ENCODE peak calls at places on chromosomes 11 and 22, in nine cellular contexts. I, C, B, A, T, J, H, L and F are unnamed samples.

GRCh38 chr22:44393066-44393465 is 80.3 kb upstream of the SHISAL1 start:
- DNase-seq in A (peak; percentile 10), H (peak; percentile 46), B (no peak), C (no peak), L (no peak), J (peak; percentile 43), T (no peak), I (no peak), F (peak; percentile 82)

GRCh38 chr22:44624689-44625420 is 77.1 kb upstream of the PRR5 start:
- DNase-seq in I (peak; percentile 15), A (no peak), T (no peak), L (no peak), H (no peak), B (no peak), J (peak; percentile 66), C (no peak), F (no peak)

GRCh38 chr11:77175869-77176539 is 48.0 kb downstream of the MYO7A start:
- DNase-seq in C (no peak), I (no peak), A (peak; percentile 84), L (no peak), H (no peak), T (no peak), B (peak; percentile 56), J (peak; percentile 86), F (peak; percentile 39)

GRCh38 chr11:44309483-44310197 is at the start of gene ALX4:
- DNase-seq in H (no peak), T (no peak), L (no peak), J (no peak), B (peak; percentile 54), C (no peak), A (no peak), I (no peak), F (no peak)

GRCh38 chr11:61697093-61697492 is 16.9 kb downstream of the DAGLA start:
- DNase-seq in H (peak; percentile 92), I (no peak), B (no peak), J (no peak), C (peak; percentile 32), L (no peak), T (peak; percentile 70), A (peak; percentile 65), F (no peak)

GRCh38 chr11:120929664-120930154 is 94.2 kb upstream of the TBCEL start:
- DNase-seq in L (peak; percentile 26), C (peak; percentile 10), H (no peak), I (no peak), B (no peak), A (no peak), J (no peak), T (peak; percentile 34), F (no peak)

GRCh38 chr11:48001438-48002021 is 21.2 kb downstream of the PTPRJ start:
- DNase-seq in J (peak; percentile 83), C (peak; percentile 65), H (no peak), I (no peak), T (no peak), B (no peak), A (no peak), L (peak; percentile 94), F (no peak)

GRCh38 chr11:110935018-110935640 is 222.9 kb upstream of the ARHGAP20 start:
- DNase-seq in J (no peak), I (no peak), C (no peak), B (no peak), L (no peak), H (no peak), T (no peak), A (no peak), F (no peak)

GRCh38 chr11:121544956-121545355 is 92.2 kb upstream of the SORL1-AS1 start:
- DNase-seq in B (no peak), T (no peak), A (no peak), I (no peak), H (no peak), J (no peak), L (no peak), C (no peak), F (no peak)

GRCh38 chr11:9280655-9281301 is 15.6 kb upstream of the DENND5A start:
- DNase-seq in L (peak; percentile 81), B (no peak), I (no peak), T (no peak), H (no peak), J (no peak), C (peak; percentile 69), A (no peak), F (no peak)

GRCh38 chr11:64742087-64742939 is 1.6 kb downstream of the RASGRP2 start:
- DNase-seq in C (no peak), L (no peak), A (no peak), T (no peak), B (no peak), I (no peak), J (peak; percentile 89), H (no peak), F (no peak)

GRCh38 chr22:21009638-21010425 is 5.1 kb upstream of the P2RX6 start:
- DNase-seq in B (no peak), H (no peak), T (peak; percentile 49), J (no peak), A (no peak), C (peak; percentile 16), L (peak; percentile 52), I (no peak), F (no peak)

GRCh38 chr11:130894322-130895025 is 21.8 kb downstream of the SNX19 start:
- DNase-seq in T (peak; percentile 62), B (peak; percentile 67), H (peak; percentile 69), I (peak; percentile 71), J (peak; percentile 84), A (peak; percentile 58), L (peak; percentile 77), C (peak; percentile 76), F (peak; percentile 93)

GRCh38 chr11:7609015-7609414 is 64.3 kb downstream of the CYB5R2 start:
- DNase-seq in T (no peak), H (no peak), A (no peak), L (no peak), J (no peak), C (no peak), B (no peak), I (no peak), F (no peak)

GRCh38 chr11:110984147-110984546 is 261.4 kb upstream of the POU2AF2 start:
- DNase-seq in B (no peak), I (no peak), J (no peak), H (no peak), A (no peak), T (no peak), C (no peak), L (peak; percentile 81), F (no peak)

GRCh38 chr11:72568861-72569260 is 105.4 kb downstream of the PDE2A start:
- DNase-seq in C (no peak), H (no peak), I (no peak), L (no peak), B (no peak), A (no peak), T (no peak), J (no peak), F (no peak)

GRCh38 chr11:112613051-112613972 is 347.9 kb upstream of the NCAM1 start:
- DNase-seq in L (peak; percentile 34), C (no peak), A (peak; percentile 42), B (no peak), I (no peak), H (no peak), T (peak; percentile 68), J (no peak), F (peak; percentile 18)

GRCh38 chr11:96094156-96094555 is 170.2 kb upstream of the MTMR2 start:
- DNase-seq in A (no peak), B (no peak), J (no peak), L (no peak), H (no peak), T (no peak), I (no peak), C (no peak), F (no peak)

DNA sequence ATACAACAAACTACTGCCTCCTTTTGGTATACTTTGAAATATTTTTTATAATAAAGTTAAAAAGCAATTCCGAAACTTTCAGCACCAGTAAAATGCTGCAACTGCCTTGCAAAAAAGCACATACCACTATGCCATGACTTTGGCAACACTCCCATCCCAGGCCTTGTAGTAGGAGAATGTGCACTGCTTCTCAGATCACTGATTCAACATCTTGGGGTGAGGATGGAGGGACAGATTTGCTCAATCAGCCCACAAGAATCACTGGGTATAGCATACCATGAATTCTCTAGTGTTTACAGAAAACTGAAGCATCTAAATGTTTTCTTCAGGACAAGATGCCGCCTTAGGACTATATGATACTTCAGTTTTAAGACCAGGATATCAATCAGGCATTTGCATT is 14.9 kb downstream of the EIF4ENIF1 start:
- DNase-seq in C (no peak), I (no peak), J (no peak), B (no peak), L (peak; percentile 89), T (no peak), A (no peak), H (no peak), F (no peak)
- TF ChIP-seq CTCF in C (no peak), I (no peak), J (no peak), B (no peak), L (no peak), T (no peak), A (no peak), H (no peak), F (no peak)

GRCh38 chr22:36335621-36336020 is 52.1 kb downstream of the MYH9 start:
- DNase-seq in B (no peak), I (no peak), C (no peak), L (no peak), T (peak; percentile 15), A (no peak), H (no peak), J (no peak), F (no peak)
- TF ChIP-seq POLR2A in B (no peak), I (no peak), C (no peak), L (no peak), T (no peak), A (no peak), H (no peak), J (no peak), F (no peak)

DNA sequence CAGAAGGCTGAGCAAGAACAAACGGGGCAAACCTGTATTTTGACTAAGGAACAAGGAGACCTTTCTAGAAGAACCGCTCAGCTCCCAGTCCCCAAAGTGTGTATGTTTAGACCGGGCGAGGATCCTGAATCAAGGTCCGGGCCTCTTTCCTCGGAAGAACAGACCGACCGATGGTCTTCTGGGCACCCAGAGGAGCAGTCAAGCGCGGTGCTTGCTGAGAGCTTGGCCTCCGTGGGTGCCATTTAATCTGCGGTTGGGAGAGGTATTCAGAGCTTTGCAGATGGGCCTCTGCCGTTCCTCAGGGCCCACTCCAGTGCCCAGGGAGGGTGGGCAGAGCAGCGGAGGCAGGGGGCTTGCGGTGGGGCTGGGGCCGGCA is 26.5 kb upstream of the ATXN10 start:
- DNase-seq in J (no peak), B (no peak), T (no peak), L (no peak), H (no peak), A (no peak), I (no peak), C (no peak), F (no peak)
- H3K4me3 ChIP-seq in J (no peak overlapping the region), B (no peak overlapping the region), T (no peak overlapping the region), L (no peak overlapping the region), H (peak overlapping the region; percentile 49), A (no peak overlapping the region), I (no peak overlapping the region), C (no peak overlapping the region), F (no peak overlapping the region)

DNA sequence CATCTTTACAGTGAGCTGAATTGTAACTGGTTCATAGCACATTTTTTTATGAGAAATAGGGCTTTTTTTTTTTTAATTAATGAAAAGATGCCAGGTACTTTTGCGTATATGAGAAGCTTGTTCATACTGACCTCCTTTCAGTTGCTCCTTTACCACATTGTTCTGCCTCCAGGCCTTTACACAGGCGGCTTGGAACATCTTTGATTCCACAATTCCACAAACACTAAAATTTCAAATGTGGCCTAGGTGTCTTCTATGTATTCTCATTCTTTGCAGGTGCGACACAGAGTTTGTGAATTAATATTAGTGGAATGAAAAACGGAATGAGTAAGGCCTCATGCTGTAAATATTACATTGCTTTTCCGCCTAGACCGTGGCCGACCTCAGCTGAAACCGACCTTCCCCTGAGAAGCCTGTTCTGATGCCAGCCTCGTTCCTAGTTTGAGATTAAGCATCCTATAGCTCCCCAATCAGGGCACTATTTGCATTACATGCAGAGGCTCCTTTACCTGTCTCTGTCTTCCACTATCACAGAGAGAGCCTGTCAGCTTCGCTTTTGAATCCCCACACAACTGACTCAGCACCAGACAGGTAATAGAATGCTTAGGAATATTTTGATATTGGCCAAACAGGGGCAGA is 125.8 kb downstream of the LDLRAD3 start:
- DNase-seq in I (no peak), H (no peak), L (no peak), J (no peak), T (no peak), B (no peak), A (no peak), C (peak; percentile 63), F (peak; percentile 32)
- TF ChIP-seq CTCF in I (no peak), H (peak; percentile 47), L (no peak), J (no peak), T (peak; percentile 5), B (no peak), A (no peak), C (no peak), F (no peak)